ENCODE peak calls at places on chromosomes 3 and 15, in nine cellular contexts. W is heart left ventricle, P is mammary epithelial cell, N is psoas muscle, G is lower lobe of right lung, T is suprapubic skin, Y is tibial artery, Q is endodermal cell, V is HCT116. F is an unnamed sample. For H3K27me3, the result is how much of the 10 kb centered on the place peaks cover.

GRCh38 chr3:128555098-128555825 is 62.3 kb upstream of the GATA2 start:
- DNase-seq in W (peak), P (no peak), N (peak), G (peak), T (peak), Y (peak), Q (peak), V (no peak), F (no peak)

GRCh38 chr3:73808862-73809509 is 184.2 kb upstream of the PDZRN3 start:
- DNase-seq in W (no peak), P (peak), N (no peak), G (no peak), T (no peak), Y (no peak), Q (no peak), V (no peak), F (peak)

GRCh38 chr3:195768414-195768813 is 43.3 kb downstream of the MUC4 start:
- DNase-seq in W (no peak), P (no peak), N (no peak), G (no peak), T (no peak), Y (no peak), Q (no peak), V (no peak), F (no peak)

GRCh38 chr15:92821491-92822116 is 78.5 kb upstream of the CHD2 start:
- DNase-seq in W (no peak), P (peak), N (no peak), G (no peak), T (no peak), Y (no peak), Q (no peak), V (no peak), F (no peak)

GRCh38 chr3:32432711-32433530 is 41.3 kb downstream of the CMTM7 start:
- DNase-seq in W (no peak), P (no peak), N (no peak), G (no peak), T (no peak), Y (no peak), Q (no peak), V (no peak), F (peak)

GRCh38 chr15:31384568-31384967 is 57.9 kb downstream of the KLF13 start:
- DNase-seq in W (no peak), P (peak), N (no peak), G (no peak), T (no peak), Y (no peak), Q (no peak), V (no peak), F (no peak)

GRCh38 chr15:71512281-71513016 is 297.9 kb upstream of the NR2E3 start:
- DNase-seq in W (no peak), P (no peak), N (no peak), G (no peak), T (no peak), Y (no peak), Q (no peak), V (no peak), F (no peak)

GRCh38 chr3:42961633-42962032 is 17.5 kb upstream of the GASK1A start:
- DNase-seq in W (no peak), P (peak), N (no peak), G (no peak), T (no peak), Y (peak), Q (peak), V (peak), F (no peak)

GRCh38 chr3:32189693-32190092 is 48.8 kb upstream of the CMTM8 start:
- DNase-seq in W (no peak), P (no peak), N (no peak), G (no peak), T (no peak), Y (no peak), Q (peak), V (no peak), F (no peak)

GRCh38 chr15:72790302-72790955 is 6.9 kb upstream of the ADPGK start:
- DNase-seq in W (no peak), P (peak), N (no peak), G (no peak), T (no peak), Y (no peak), Q (no peak), V (no peak), F (no peak)

GRCh38 chr3:9779197-9779596 is 9.4 kb upstream of the CAMK1 start:
- DNase-seq in W (no peak), P (no peak), N (no peak), G (no peak), T (no peak), Y (no peak), Q (no peak), V (no peak), F (no peak)

GRCh38 chr3:69444980-69445379 is 59.1 kb upstream of the FRMD4B start:
- DNase-seq in W (no peak), P (peak), N (no peak), G (no peak), T (no peak), Y (peak), Q (no peak), V (no peak), F (no peak)

GRCh38 chr3:13406200-13406599 is 13.9 kb downstream of the NUP210 start:
- DNase-seq in W (no peak), P (no peak), N (no peak), G (no peak), T (no peak), Y (no peak), Q (no peak), V (no peak), F (no peak)

GRCh38 chr3:71629289-71630252 is 46.0 kb upstream of the FOXP1 start:
- DNase-seq in W (no peak), P (no peak), N (no peak), G (peak), T (peak), Y (peak), Q (no peak), V (no peak), F (no peak)

GRCh38 chr3:137199678-137200077 is 241.9 kb downstream of the IL20RB start:
- DNase-seq in W (no peak), P (no peak), N (no peak), G (no peak), T (no peak), Y (no peak), Q (no peak), V (no peak), F (no peak)

GRCh38 chr3:41600616-41601015 is 361.3 kb downstream of the ULK4 start:
- DNase-seq in W (no peak), P (no peak), N (no peak), G (no peak), T (no peak), Y (no peak), Q (no peak), V (no peak), F (no peak)

GRCh38 chr15:64284037-64284436 is 71.9 kb downstream of the CSNK1G1 start:
- DNase-seq in W (no peak), P (peak), N (no peak), G (no peak), T (no peak), Y (no peak), Q (no peak), V (no peak), F (no peak)

GRCh38 chr3:156751461-156752025 is 74.6 kb upstream of the LEKR1 start:
- DNase-seq in W (no peak), P (peak), N (peak), G (no peak), T (peak), Y (peak), Q (peak), V (no peak), F (no peak)

GRCh38 chr3:39254806-39255449 is 24.9 kb downstream of the CX3CR1 start:
- DNase-seq in W (no peak), P (peak), N (no peak), G (no peak), T (no peak), Y (no peak), Q (no peak), V (no peak), F (no peak)

GRCh38 chr3:13235897-13236296 is 162.7 kb upstream of the IQSEC1 start:
- DNase-seq in W (no peak), P (no peak), N (no peak), G (no peak), T (no peak), Y (no peak), Q (no peak), V (no peak), F (no peak)

GRCh38 chr3:188097786-188098185 is 56.2 kb upstream of the LPP start:
- DNase-seq in W (no peak), P (no peak), N (no peak), G (no peak), T (no peak), Y (no peak), Q (no peak), V (no peak), F (no peak)

GRCh38 chr3:168081856-168082255 is 13.9 kb downstream of the GOLIM4 start:
- DNase-seq in W (no peak), P (no peak), N (no peak), G (no peak), T (no peak), Y (no peak), Q (no peak), V (no peak), F (no peak)

GRCh38 chr3:71285086-71285485 is 298.4 kb downstream of the FOXP1 start:
- DNase-seq in W (no peak), P (no peak), N (no peak), G (no peak), T (no peak), Y (no peak), Q (no peak), V (no peak), F (no peak)

GRCh38 chr3:175386630-175387029 is 527.5 kb downstream of the NAALADL2 start:
- DNase-seq in W (no peak), P (peak), N (no peak), G (no peak), T (no peak), Y (no peak), Q (no peak), V (no peak), F (no peak)

GRCh38 chr15:53110999-53111398 is 320.9 kb upstream of the ONECUT1 start:
- DNase-seq in W (no peak), P (no peak), N (no peak), G (no peak), T (no peak), Y (no peak), Q (peak), V (no peak), F (no peak)

GRCh38 chr15:59997070-59997701 is 6.9 kb upstream of the FOXB1 start:
- DNase-seq in W (no peak), P (peak), N (no peak), G (peak), T (no peak), Y (no peak), Q (peak), V (no peak), F (no peak)

GRCh38 chr15:41567870-41568269 is 8.9 kb downstream of the TYRO3 start:
- DNase-seq in W (no peak), P (no peak), N (no peak), G (no peak), T (no peak), Y (no peak), Q (peak), V (no peak), F (no peak)

GRCh38 chr3:74883690-74884089 is 269.2 kb upstream of the CNTN3 start:
- DNase-seq in W (no peak), P (peak), N (no peak), G (no peak), T (no peak), Y (no peak), Q (peak), V (no peak), F (no peak)

GRCh38 chr15:51004103-51004536 is 90.6 kb downstream of the TNFAIP8L3 start:
- DNase-seq in W (no peak), P (peak), N (no peak), G (no peak), T (no peak), Y (no peak), Q (peak), V (no peak), F (no peak)

GRCh38 chr15:66703540-66703941 is 1.5 kb downstream of the SMAD6 start:
- DNase-seq in W (peak), P (peak), N (peak), G (peak), T (no peak), Y (no peak), Q (no peak), V (no peak), F (no peak)

GRCh38 chr3:48837163-48837562 is 10.5 kb downstream of the PRKAR2A start:
- DNase-seq in W (no peak), P (no peak), N (no peak), G (no peak), T (no peak), Y (no peak), Q (no peak), V (no peak), F (no peak)

GRCh38 chr3:100335137-100335833 is 728 bp downstream of the NIT2 start:
- DNase-seq in W (no peak), P (peak), N (no peak), G (peak), T (no peak), Y (no peak), Q (peak), V (no peak), F (no peak)

GRCh38 chr3:181716916-181717315 is 5.2 kb downstream of the SOX2 start:
- DNase-seq in W (no peak), P (no peak), N (no peak), G (no peak), T (no peak), Y (no peak), Q (no peak), V (no peak), F (no peak)
- H3K27me3 ChIP-seq in W (half or more), P (half or more), N (under half), G (half or more), T (half or more), Y (half or more), Q (half or more), V (under half), F (half or more)

DNA sequence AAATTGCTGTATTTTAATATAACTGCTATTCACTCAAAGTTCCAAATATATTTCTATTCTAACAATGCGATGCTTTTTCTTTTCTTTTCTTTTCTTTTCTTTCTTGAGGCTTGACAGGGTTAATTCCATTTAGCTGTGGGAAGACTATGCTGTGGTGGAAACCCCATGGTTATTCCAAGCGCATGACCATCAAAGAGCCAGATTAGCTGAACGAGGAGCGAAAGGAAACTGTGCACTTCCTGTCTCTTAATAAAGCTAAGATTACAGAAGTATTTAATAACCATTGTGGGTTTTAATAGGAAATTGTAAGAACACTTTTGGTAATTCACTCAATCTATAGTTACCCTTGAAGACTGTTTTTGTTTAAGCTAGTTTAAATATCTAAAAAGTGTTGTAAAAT is 105.2 kb downstream of the ZIC1 start:
- DNase-seq in W (no peak), P (no peak), N (no peak), G (no peak), T (no peak), Y (no peak), Q (no peak), V (no peak), F (no peak)
- H3K4me3 ChIP-seq in W (no peak), P (no peak), N (no peak), G (no peak), T (no peak), Y (no peak), Q (no peak), V (no peak), F (no peak)

GRCh38 chr15:68256675-68257450 is 20.7 kb upstream of the FEM1B start:
- DNase-seq in W (peak), P (peak), N (peak), G (peak), T (peak), Y (peak), Q (peak), V (no peak), F (peak)

GRCh38 chr15:68258684-68259083 is 18.9 kb upstream of the FEM1B start:
- DNase-seq in W (no peak), P (peak), N (peak), G (no peak), T (peak), Y (peak), Q (no peak), V (no peak), F (no peak)

GRCh38 chr15:68249058-68249713 is 19.7 kb upstream of the CLN6 start:
- DNase-seq in W (no peak), P (no peak), N (no peak), G (no peak), T (no peak), Y (no peak), Q (no peak), V (no peak), F (no peak)

GRCh38 chr15:68252925-68253534 is 23.5 kb upstream of the CLN6 start:
- DNase-seq in W (no peak), P (peak), N (no peak), G (no peak), T (no peak), Y (peak), Q (peak), V (peak), F (no peak)
- TF ChIP-seq CTCF in W (peak), P (peak), N (peak), G (peak), T (peak), Y (peak), Q (peak), V (peak), F (peak)

GRCh38 chr3:138948371-138949001 is 1.5 kb downstream of the FOXL2NB start:
- DNase-seq in W (no peak), P (no peak), N (no peak), G (no peak), T (no peak), Y (no peak), Q (peak), V (no peak), F (no peak)
- H3K27me3 ChIP-seq in W (half or more), P (under half), N (under half), G (half or more), T (half or more), Y (half or more), Q (half or more), V (under half), F (half or more)